ENCODE peak calls at places on chromosomes 2 and 18, in four cellular contexts. One of them, this sample, is unnamed.

GRCh38 chr2:6694555-6694954 is 171.2 kb downstream of the CMPK2 start:
- DNase-seq in iPS DF 6.9: no peak
- DNase-seq in CD4-positive, CD25-positive, alpha-beta regulatory T cell: no peak
- DNase-seq in MM.1S: no peak
- DNase-seq in this sample: no peak

GRCh38 chr2:226797989-226798421 is 1.6 kb downstream of the IRS1 start:
- DNase-seq in CD4-positive, CD25-positive, alpha-beta regulatory T cell: no peak
- DNase-seq in iPS DF 6.9: no peak
- DNase-seq in MM.1S: no peak
- DNase-seq in this sample: no peak

GRCh38 chr2:164599954-164600589 is 21.2 kb downstream of the GRB14 start:
- DNase-seq in CD4-positive, CD25-positive, alpha-beta regulatory T cell: no peak
- DNase-seq in iPS DF 6.9: no peak
- DNase-seq in MM.1S: peak
- DNase-seq in this sample: no peak

GRCh38 chr2:37284386-37284785 is 40.2 kb downstream of the PRKD3 start:
- DNase-seq in CD4-positive, CD25-positive, alpha-beta regulatory T cell: no peak
- DNase-seq in iPS DF 6.9: no peak
- DNase-seq in MM.1S: no peak
- DNase-seq in this sample: no peak

GRCh38 chr18:61578846-61579245 is 245.6 kb downstream of the CDH20 start:
- DNase-seq in iPS DF 6.9: no peak
- DNase-seq in MM.1S: no peak
- DNase-seq in CD4-positive, CD25-positive, alpha-beta regulatory T cell: no peak
- DNase-seq in this sample: no peak

GRCh38 chr2:28322051-28322450 is 70.6 kb upstream of the FOSL2 start:
- DNase-seq in MM.1S: no peak
- DNase-seq in CD4-positive, CD25-positive, alpha-beta regulatory T cell: no peak
- DNase-seq in iPS DF 6.9: no peak
- DNase-seq in this sample: no peak

GRCh38 chr18:23883277-23883790 is 131.2 kb upstream of the TTC39C start:
- DNase-seq in CD4-positive, CD25-positive, alpha-beta regulatory T cell: no peak
- DNase-seq in MM.1S: no peak
- DNase-seq in iPS DF 6.9: no peak
- DNase-seq in this sample: no peak

GRCh38 chr2:188766086-188766856 is 207.9 kb upstream of the COL3A1 start:
- DNase-seq in CD4-positive, CD25-positive, alpha-beta regulatory T cell: no peak
- DNase-seq in MM.1S: no peak
- DNase-seq in iPS DF 6.9: no peak
- DNase-seq in this sample: no peak

GRCh38 chr2:29583104-29583503 is 338.3 kb downstream of the ALK start:
- DNase-seq in MM.1S: no peak
- DNase-seq in CD4-positive, CD25-positive, alpha-beta regulatory T cell: no peak
- DNase-seq in iPS DF 6.9: no peak
- DNase-seq in this sample: no peak

GRCh38 chr2:23776021-23776420 is 150.9 kb downstream of the ATAD2B start:
- DNase-seq in MM.1S: no peak
- DNase-seq in CD4-positive, CD25-positive, alpha-beta regulatory T cell: no peak
- DNase-seq in iPS DF 6.9: no peak
- DNase-seq in this sample: no peak

GRCh38 chr2:38601463-38602135 is 1.1 kb downstream of the HNRNPLL start:
- DNase-seq in CD4-positive, CD25-positive, alpha-beta regulatory T cell: no peak
- DNase-seq in iPS DF 6.9: no peak
- DNase-seq in MM.1S: peak
- DNase-seq in this sample: no peak

GRCh38 chr2:105102001-105102400 is 64.1 kb downstream of the MRPS9 start:
- DNase-seq in MM.1S: no peak
- DNase-seq in CD4-positive, CD25-positive, alpha-beta regulatory T cell: no peak
- DNase-seq in iPS DF 6.9: no peak
- DNase-seq in this sample: no peak

DNA sequence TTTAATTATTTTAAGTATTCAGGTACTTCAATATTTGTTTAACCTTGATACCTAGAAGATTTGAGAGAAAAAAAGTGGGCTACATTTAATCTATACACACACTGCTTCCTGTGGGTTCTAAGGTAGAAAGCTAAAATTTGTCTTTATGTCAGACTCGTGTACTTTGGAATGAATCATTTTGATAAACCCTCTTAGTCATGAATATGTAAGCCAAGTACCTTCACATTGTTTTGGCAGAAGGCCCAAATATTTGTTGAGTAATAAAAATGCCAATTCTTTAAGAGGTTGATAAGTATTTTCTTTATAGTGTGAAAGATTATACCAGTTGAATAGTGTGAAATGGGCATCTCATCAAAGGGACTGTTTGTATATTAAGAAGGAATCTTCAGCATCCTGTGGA is 1464.6 kb upstream of the ZEB2 start:
- DNase-seq in MM.1S: no peak
- DNase-seq in CD4-positive, CD25-positive, alpha-beta regulatory T cell: no peak
- DNase-seq in iPS DF 6.9: no peak
- DNase-seq in this sample: no peak
- H3K27ac ChIP-seq in MM.1S: no peak
- H3K27ac ChIP-seq in CD4-positive, CD25-positive, alpha-beta regulatory T cell: no peak
- H3K27ac ChIP-seq in iPS DF 6.9: no peak
- H3K27ac ChIP-seq in this sample: no peak

GRCh38 chr2:231227309-231228162 is 29.1 kb downstream of the ARMC9 start:
- DNase-seq in iPS DF 6.9: peak
- DNase-seq in CD4-positive, CD25-positive, alpha-beta regulatory T cell: peak
- DNase-seq in MM.1S: peak
- DNase-seq in this sample: peak
- H3K27ac ChIP-seq in iPS DF 6.9: no peak
- H3K27ac ChIP-seq in CD4-positive, CD25-positive, alpha-beta regulatory T cell: no peak
- H3K27ac ChIP-seq in MM.1S: no peak
- H3K27ac ChIP-seq in this sample: no peak

DNA sequence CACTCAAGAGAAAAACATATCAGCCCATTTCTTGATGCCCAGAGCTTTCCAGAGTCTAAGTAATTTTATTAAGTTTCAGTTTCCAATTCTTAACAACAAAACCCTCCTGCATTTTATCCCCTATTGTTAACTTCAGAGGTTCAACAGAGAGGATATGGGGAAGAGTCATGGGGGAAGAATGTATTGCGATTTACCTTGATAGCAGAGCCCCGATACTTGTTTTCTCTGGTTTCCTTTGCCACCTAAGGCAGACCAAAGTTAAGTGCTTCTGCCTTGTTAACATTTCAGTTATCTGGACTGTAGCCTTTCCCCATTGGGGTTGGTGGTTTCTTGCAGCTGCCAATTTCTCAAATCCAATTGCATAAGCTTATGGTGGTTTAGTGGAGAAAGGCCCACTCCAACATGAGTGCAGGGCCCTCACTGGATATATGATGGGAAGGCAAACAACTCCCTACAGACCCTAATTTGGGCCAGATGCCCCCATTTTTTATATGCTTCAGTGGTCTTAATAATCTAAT is 82.0 kb upstream of the ITGB6 start:
- DNase-seq in CD4-positive, CD25-positive, alpha-beta regulatory T cell: no peak
- DNase-seq in iPS DF 6.9: no peak
- DNase-seq in MM.1S: peak
- DNase-seq in this sample: no peak
- H3K27ac ChIP-seq in CD4-positive, CD25-positive, alpha-beta regulatory T cell: no peak
- H3K27ac ChIP-seq in iPS DF 6.9: no peak
- H3K27ac ChIP-seq in MM.1S: no peak
- H3K27ac ChIP-seq in this sample: no peak

GRCh38 chr2:200471324-200471848 is 38.5 kb downstream of the KCTD18 start:
- DNase-seq in MM.1S: peak
- DNase-seq in iPS DF 6.9: no peak
- DNase-seq in CD4-positive, CD25-positive, alpha-beta regulatory T cell: no peak
- DNase-seq in this sample: peak

GRCh38 chr2:200463449-200463848 is 46.4 kb downstream of the KCTD18 start:
- DNase-seq in CD4-positive, CD25-positive, alpha-beta regulatory T cell: no peak
- DNase-seq in iPS DF 6.9: no peak
- DNase-seq in MM.1S: no peak
- DNase-seq in this sample: no peak

GRCh38 chr2:200469708-200470600 is 39.9 kb downstream of the KCTD18 start:
- DNase-seq in iPS DF 6.9: no peak
- DNase-seq in CD4-positive, CD25-positive, alpha-beta regulatory T cell: no peak
- DNase-seq in MM.1S: no peak
- DNase-seq in this sample: no peak

GRCh38 chr2:200467806-200468686 is 41.8 kb downstream of the KCTD18 start:
- DNase-seq in CD4-positive, CD25-positive, alpha-beta regulatory T cell: no peak
- DNase-seq in MM.1S: no peak
- DNase-seq in iPS DF 6.9: no peak
- DNase-seq in this sample: no peak

GRCh38 chr2:200466703-200467418 is 43.0 kb downstream of the KCTD18 start:
- DNase-seq in CD4-positive, CD25-positive, alpha-beta regulatory T cell: no peak
- DNase-seq in MM.1S: no peak
- DNase-seq in iPS DF 6.9: no peak
- DNase-seq in this sample: peak
- H3K27ac ChIP-seq in CD4-positive, CD25-positive, alpha-beta regulatory T cell: peak
- H3K27ac ChIP-seq in MM.1S: no peak
- H3K27ac ChIP-seq in iPS DF 6.9: no peak
- H3K27ac ChIP-seq in this sample: peak